ENCODE peak calls at places on chromosomes 13 and 19, in nine cellular contexts. One of them, this sample, is unnamed.
A peak's percentile ranks its signal among the peaks of the same experiment; 100 is the strongest.

GRCh38 chr19:33872445-33873320 is 76.0 kb downstream of the KCTD15 start:
- DNase-seq in GM23248: no peak
- DNase-seq in K562: no peak
- DNase-seq in fibroblast of lung: no peak
- DNase-seq in PC-3: no peak
- DNase-seq in PC-9: no peak
- DNase-seq in endothelial cell of umbilical vein: no peak
- DNase-seq in mammary epithelial cell: peak; percentile 67
- DNase-seq in A673: no peak
- DNase-seq in this sample: no peak

GRCh38 chr19:45978156-45978555 is 4.5 kb upstream of the NOVA2 start:
- DNase-seq in GM23248: peak; percentile 24
- DNase-seq in K562: no peak
- DNase-seq in fibroblast of lung: no peak
- DNase-seq in PC-3: no peak
- DNase-seq in PC-9: no peak
- DNase-seq in endothelial cell of umbilical vein: no peak
- DNase-seq in mammary epithelial cell: no peak
- DNase-seq in A673: no peak
- DNase-seq in this sample: no peak

GRCh38 chr13:29875646-29876045 is 25.2 kb upstream of the UBL3 start:
- DNase-seq in GM23248: no peak
- DNase-seq in K562: no peak
- DNase-seq in fibroblast of lung: no peak
- DNase-seq in PC-3: no peak
- DNase-seq in PC-9: peak; percentile 38
- DNase-seq in endothelial cell of umbilical vein: no peak
- DNase-seq in mammary epithelial cell: no peak
- DNase-seq in A673: no peak
- DNase-seq in this sample: no peak

GRCh38 chr13:110915874-110916670 is 1.2 kb upstream of the ANKRD10 start:
- DNase-seq in GM23248: peak; percentile 90
- DNase-seq in K562: no peak
- DNase-seq in fibroblast of lung: peak; percentile 78
- DNase-seq in PC-3: peak; percentile 31
- DNase-seq in PC-9: peak; percentile 60
- DNase-seq in endothelial cell of umbilical vein: no peak
- DNase-seq in mammary epithelial cell: peak; percentile 64
- DNase-seq in A673: no peak
- DNase-seq in this sample: peak; percentile 49

GRCh38 chr19:34475026-34475974 is 6.3 kb upstream of the WTIP start:
- DNase-seq in GM23248: peak; percentile 96
- DNase-seq in K562: no peak
- DNase-seq in fibroblast of lung: peak; percentile 83
- DNase-seq in PC-3: peak; percentile 70
- DNase-seq in PC-9: peak; percentile 70
- DNase-seq in endothelial cell of umbilical vein: peak; percentile 38
- DNase-seq in mammary epithelial cell: peak; percentile 70
- DNase-seq in A673: peak; percentile 46
- DNase-seq in this sample: no peak

GRCh38 chr19:41917676-41918075 is 10.6 kb downstream of the ERFL start:
- DNase-seq in GM23248: no peak
- DNase-seq in K562: no peak
- DNase-seq in fibroblast of lung: no peak
- DNase-seq in PC-3: no peak
- DNase-seq in PC-9: no peak
- DNase-seq in endothelial cell of umbilical vein: no peak
- DNase-seq in mammary epithelial cell: no peak
- DNase-seq in A673: no peak
- DNase-seq in this sample: no peak

GRCh38 chr13:97855570-97855970 is 97.9 kb upstream of the IPO5 start:
- DNase-seq in GM23248: peak; percentile 88
- DNase-seq in K562: peak; percentile 58
- DNase-seq in fibroblast of lung: peak; percentile 78
- DNase-seq in PC-3: peak; percentile 77
- DNase-seq in PC-9: peak; percentile 54
- DNase-seq in endothelial cell of umbilical vein: peak; percentile 78
- DNase-seq in mammary epithelial cell: peak; percentile 39
- DNase-seq in A673: peak; percentile 94
- DNase-seq in this sample: peak; percentile 55

GRCh38 chr19:6930190-6930589 is 42.8 kb downstream of the ADGRE1 start:
- DNase-seq in GM23248: no peak
- DNase-seq in K562: no peak
- DNase-seq in fibroblast of lung: no peak
- DNase-seq in PC-3: no peak
- DNase-seq in PC-9: no peak
- DNase-seq in endothelial cell of umbilical vein: no peak
- DNase-seq in mammary epithelial cell: no peak
- DNase-seq in A673: no peak
- DNase-seq in this sample: no peak

GRCh38 chr13:110037925-110038573 is 251.7 kb upstream of the IRS2 start:
- DNase-seq in GM23248: no peak
- DNase-seq in K562: no peak
- DNase-seq in fibroblast of lung: no peak
- DNase-seq in PC-3: no peak
- DNase-seq in PC-9: no peak
- DNase-seq in endothelial cell of umbilical vein: no peak
- DNase-seq in mammary epithelial cell: no peak
- DNase-seq in A673: no peak
- DNase-seq in this sample: no peak

GRCh38 chr19:1839658-1840540 is 8.4 kb downstream of the REXO1 start:
- DNase-seq in GM23248: no peak
- DNase-seq in K562: no peak
- DNase-seq in fibroblast of lung: no peak
- DNase-seq in PC-3: no peak
- DNase-seq in PC-9: no peak
- DNase-seq in endothelial cell of umbilical vein: no peak
- DNase-seq in mammary epithelial cell: no peak
- DNase-seq in A673: no peak
- DNase-seq in this sample: peak; percentile 72

GRCh38 chr13:59458908-59459579 is 704.7 kb downstream of the DIAPH3 start:
- DNase-seq in GM23248: peak; percentile 48
- DNase-seq in K562: no peak
- DNase-seq in fibroblast of lung: peak; percentile 88
- DNase-seq in PC-3: peak; percentile 76
- DNase-seq in PC-9: no peak
- DNase-seq in endothelial cell of umbilical vein: peak; percentile 91
- DNase-seq in mammary epithelial cell: no peak
- DNase-seq in A673: peak; percentile 58
- DNase-seq in this sample: no peak

GRCh38 chr13:73299787-73300186 is 241.0 kb downstream of the KLF5 start:
- DNase-seq in GM23248: no peak
- DNase-seq in K562: no peak
- DNase-seq in fibroblast of lung: peak; percentile 73
- DNase-seq in PC-3: no peak
- DNase-seq in PC-9: no peak
- DNase-seq in endothelial cell of umbilical vein: no peak
- DNase-seq in mammary epithelial cell: no peak
- DNase-seq in A673: no peak
- DNase-seq in this sample: no peak

GRCh38 chr13:46035066-46035465 is 17.5 kb downstream of the ZC3H13 start:
- DNase-seq in GM23248: no peak
- DNase-seq in K562: no peak
- DNase-seq in fibroblast of lung: no peak
- DNase-seq in PC-3: no peak
- DNase-seq in PC-9: no peak
- DNase-seq in endothelial cell of umbilical vein: no peak
- DNase-seq in mammary epithelial cell: no peak
- DNase-seq in A673: no peak
- DNase-seq in this sample: no peak

GRCh38 chr19:39341122-39341719 is 1.0 kb upstream of the SAMD4B start:
- DNase-seq in GM23248: peak; percentile 61
- DNase-seq in K562: peak; percentile 48
- DNase-seq in fibroblast of lung: peak; percentile 34
- DNase-seq in PC-3: peak; percentile 9
- DNase-seq in PC-9: no peak
- DNase-seq in endothelial cell of umbilical vein: no peak
- DNase-seq in mammary epithelial cell: no peak
- DNase-seq in A673: no peak
- DNase-seq in this sample: no peak

DNA sequence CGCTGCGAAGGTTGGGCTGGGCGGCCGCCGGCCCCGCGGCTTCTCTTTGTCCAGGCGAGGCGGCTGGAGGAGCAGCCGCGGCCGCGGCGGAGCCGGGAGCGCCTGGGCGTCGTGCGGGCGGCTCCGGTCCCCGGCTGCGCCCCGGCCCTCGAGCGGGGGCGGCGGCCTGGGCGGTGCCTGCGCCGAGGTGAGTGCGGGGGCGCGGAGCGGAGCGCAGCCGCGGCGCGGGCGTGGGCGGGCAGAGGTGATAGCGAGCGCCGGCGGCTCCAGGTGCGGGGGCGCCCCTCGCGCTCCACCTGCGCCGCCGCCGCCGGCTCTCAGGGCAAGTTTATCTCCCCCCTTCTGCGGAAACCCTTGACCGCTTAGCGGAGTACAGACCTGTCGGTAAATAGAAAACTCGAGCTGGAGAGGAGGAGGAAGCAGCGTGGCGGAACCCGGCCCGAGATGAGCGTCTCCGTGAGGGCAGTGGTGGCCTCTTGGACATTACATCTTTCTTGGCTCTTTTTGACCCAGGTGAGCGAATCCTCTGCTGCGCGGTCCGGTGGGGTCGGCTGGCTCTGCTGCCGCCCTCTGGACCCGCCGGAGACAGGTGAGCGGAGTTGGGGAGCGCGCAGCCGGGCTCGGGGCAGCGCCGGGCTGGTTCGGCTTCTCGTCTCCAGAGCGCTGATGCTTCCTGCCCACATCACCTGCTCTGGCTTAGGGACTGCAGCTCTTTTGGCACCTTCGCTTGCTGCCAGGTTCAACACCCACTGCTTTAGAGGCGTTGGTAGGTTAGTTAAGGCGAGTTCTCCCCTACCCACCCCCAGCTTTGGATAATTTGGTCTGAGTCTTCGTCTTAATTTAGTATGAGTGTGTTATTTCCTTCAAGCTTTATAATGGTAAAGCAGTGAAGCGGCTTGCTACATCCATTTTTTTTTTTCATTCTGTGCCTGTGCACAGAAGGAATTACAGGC is at the start of gene MTUS2:
- DNase-seq in GM23248: peak; percentile 15
- DNase-seq in K562: peak; percentile 69
- DNase-seq in fibroblast of lung: no peak
- DNase-seq in PC-3: no peak
- DNase-seq in PC-9: no peak
- DNase-seq in endothelial cell of umbilical vein: peak; percentile 3
- DNase-seq in mammary epithelial cell: peak; percentile 18
- DNase-seq in A673: no peak
- DNase-seq in this sample: no peak
- TF ChIP-seq EZH2 in GM23248: peak; percentile 73
- TF ChIP-seq EZH2 in K562: no peak
- TF ChIP-seq EZH2 in fibroblast of lung: peak; percentile 94
- TF ChIP-seq EZH2 in PC-3: peak; percentile 91
- TF ChIP-seq EZH2 in PC-9: no peak
- TF ChIP-seq EZH2 in endothelial cell of umbilical vein: peak; percentile 96
- TF ChIP-seq EZH2 in mammary epithelial cell: no peak
- TF ChIP-seq EZH2 in A673: peak; percentile 83
- TF ChIP-seq EZH2 in this sample: no peak

DNA sequence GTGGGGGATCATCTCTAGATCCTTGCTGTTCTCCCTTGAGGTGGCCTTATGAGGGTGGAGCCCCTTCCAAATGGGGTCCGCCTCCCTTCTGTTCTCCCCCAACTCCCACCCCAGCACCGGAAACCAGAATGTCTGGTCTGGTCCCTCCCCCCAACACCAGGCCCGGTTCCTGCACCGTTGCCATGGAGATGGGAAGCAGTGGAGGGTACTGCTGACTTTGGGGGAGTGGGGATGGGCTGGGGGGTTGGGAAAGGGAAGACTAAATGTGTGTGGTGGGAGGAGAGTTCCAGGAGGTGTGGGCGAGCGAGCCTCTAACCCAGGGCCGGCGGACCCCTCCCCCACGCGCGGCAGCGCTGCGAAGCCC is 1.7 kb downstream of the SHANK1 start:
- DNase-seq in GM23248: no peak
- DNase-seq in K562: no peak
- DNase-seq in fibroblast of lung: no peak
- DNase-seq in PC-3: no peak
- DNase-seq in PC-9: no peak
- DNase-seq in endothelial cell of umbilical vein: no peak
- DNase-seq in mammary epithelial cell: no peak
- DNase-seq in A673: no peak
- DNase-seq in this sample: no peak
- TF ChIP-seq EZH2 in GM23248: no peak
- TF ChIP-seq EZH2 in K562: no peak
- TF ChIP-seq EZH2 in fibroblast of lung: no peak
- TF ChIP-seq EZH2 in PC-3: no peak
- TF ChIP-seq EZH2 in PC-9: no peak
- TF ChIP-seq EZH2 in endothelial cell of umbilical vein: no peak
- TF ChIP-seq EZH2 in mammary epithelial cell: no peak
- TF ChIP-seq EZH2 in A673: no peak
- TF ChIP-seq EZH2 in this sample: no peak

GRCh38 chr19:12789098-12789903 is 2.0 kb upstream of the JUNB start:
- DNase-seq in GM23248: peak; percentile 64
- DNase-seq in K562: no peak
- DNase-seq in fibroblast of lung: no peak
- DNase-seq in PC-3: peak; percentile 25
- DNase-seq in PC-9: peak; percentile 42
- DNase-seq in endothelial cell of umbilical vein: peak; percentile 28
- DNase-seq in mammary epithelial cell: peak; percentile 58
- DNase-seq in A673: no peak
- DNase-seq in this sample: no peak
- TF ChIP-seq EZH2 in GM23248: no peak
- TF ChIP-seq EZH2 in K562: no peak
- TF ChIP-seq EZH2 in fibroblast of lung: no peak
- TF ChIP-seq EZH2 in PC-3: no peak
- TF ChIP-seq EZH2 in PC-9: no peak
- TF ChIP-seq EZH2 in endothelial cell of umbilical vein: no peak
- TF ChIP-seq EZH2 in mammary epithelial cell: no peak
- TF ChIP-seq EZH2 in A673: no peak
- TF ChIP-seq EZH2 in this sample: no peak

GRCh38 chr19:17454579-17454978 is 6.1 kb upstream of the TMEM221 start:
- DNase-seq in GM23248: no peak
- DNase-seq in K562: no peak
- DNase-seq in fibroblast of lung: no peak
- DNase-seq in PC-3: no peak
- DNase-seq in PC-9: no peak
- DNase-seq in endothelial cell of umbilical vein: no peak
- DNase-seq in mammary epithelial cell: no peak
- DNase-seq in A673: no peak
- DNase-seq in this sample: no peak
- TF ChIP-seq EZH2 in GM23248: no peak
- TF ChIP-seq EZH2 in K562: no peak
- TF ChIP-seq EZH2 in fibroblast of lung: peak; percentile 86
- TF ChIP-seq EZH2 in PC-3: no peak
- TF ChIP-seq EZH2 in PC-9: no peak
- TF ChIP-seq EZH2 in endothelial cell of umbilical vein: peak; percentile 66
- TF ChIP-seq EZH2 in mammary epithelial cell: no peak
- TF ChIP-seq EZH2 in A673: no peak
- TF ChIP-seq EZH2 in this sample: no peak